ENCODE peak calls at places on chromosomes 16 and 17, in ten cellular contexts. One of them, this sample, is unnamed.

GRCh38 chr16:85996843-85997242 is 97.9 kb downstream of the IRF8 start:
- DNase-seq in endothelial cell of umbilical vein: no peak
- DNase-seq in heart right ventricle: no peak
- DNase-seq in A549: no peak
- DNase-seq in thoracic aorta: no peak
- DNase-seq in testis: no peak
- DNase-seq in IMR-90: no peak
- DNase-seq in PC-9: no peak
- DNase-seq in heart left ventricle: no peak
- DNase-seq in colonic mucosa: no peak
- DNase-seq in this sample: no peak

GRCh38 chr16:79656537-79657115 is 56.1 kb upstream of the MAF start:
- DNase-seq in colonic mucosa: no peak
- DNase-seq in heart left ventricle: no peak
- DNase-seq in thoracic aorta: no peak
- DNase-seq in testis: no peak
- DNase-seq in IMR-90: no peak
- DNase-seq in heart right ventricle: no peak
- DNase-seq in A549: no peak
- DNase-seq in PC-9: no peak
- DNase-seq in endothelial cell of umbilical vein: no peak
- DNase-seq in this sample: no peak

GRCh38 chr16:73054732-73055481 is 7.0 kb upstream of the ZFHX3 start:
- DNase-seq in heart left ventricle: no peak
- DNase-seq in endothelial cell of umbilical vein: peak
- DNase-seq in IMR-90: peak
- DNase-seq in thoracic aorta: no peak
- DNase-seq in heart right ventricle: no peak
- DNase-seq in PC-9: peak
- DNase-seq in colonic mucosa: no peak
- DNase-seq in testis: no peak
- DNase-seq in A549: no peak
- DNase-seq in this sample: no peak

GRCh38 chr17:51079049-51079448 is 41.6 kb downstream of the SPAG9 start:
- DNase-seq in colonic mucosa: no peak
- DNase-seq in testis: no peak
- DNase-seq in IMR-90: peak
- DNase-seq in endothelial cell of umbilical vein: no peak
- DNase-seq in PC-9: no peak
- DNase-seq in heart right ventricle: no peak
- DNase-seq in heart left ventricle: no peak
- DNase-seq in thoracic aorta: no peak
- DNase-seq in A549: no peak
- DNase-seq in this sample: peak

GRCh38 chr17:44187131-44187899 is 543 bp downstream of the TMUB2 start:
- DNase-seq in heart left ventricle: peak
- DNase-seq in colonic mucosa: no peak
- DNase-seq in endothelial cell of umbilical vein: peak
- DNase-seq in thoracic aorta: no peak
- DNase-seq in IMR-90: peak
- DNase-seq in A549: no peak
- DNase-seq in heart right ventricle: no peak
- DNase-seq in testis: no peak
- DNase-seq in PC-9: peak
- DNase-seq in this sample: peak

GRCh38 chr16:2160915-2161551 is 5.5 kb downstream of the TRAF7 start:
- DNase-seq in heart left ventricle: no peak
- DNase-seq in testis: peak
- DNase-seq in heart right ventricle: peak
- DNase-seq in A549: no peak
- DNase-seq in thoracic aorta: no peak
- DNase-seq in endothelial cell of umbilical vein: no peak
- DNase-seq in PC-9: no peak
- DNase-seq in IMR-90: peak
- DNase-seq in colonic mucosa: peak
- DNase-seq in this sample: no peak

GRCh38 chr17:55320594-55321506 is 56.1 kb downstream of the HLF start:
- DNase-seq in PC-9: no peak
- DNase-seq in colonic mucosa: no peak
- DNase-seq in thoracic aorta: peak
- DNase-seq in IMR-90: no peak
- DNase-seq in heart left ventricle: no peak
- DNase-seq in testis: no peak
- DNase-seq in A549: no peak
- DNase-seq in heart right ventricle: no peak
- DNase-seq in endothelial cell of umbilical vein: no peak
- DNase-seq in this sample: peak

GRCh38 chr17:75633484-75634375 is 496 bp downstream of the SMIM5 start:
- DNase-seq in heart left ventricle: peak
- DNase-seq in heart right ventricle: peak
- DNase-seq in IMR-90: peak
- DNase-seq in testis: peak
- DNase-seq in colonic mucosa: peak
- DNase-seq in PC-9: peak
- DNase-seq in endothelial cell of umbilical vein: peak
- DNase-seq in thoracic aorta: peak
- DNase-seq in A549: peak
- DNase-seq in this sample: peak

GRCh38 chr17:27560668-27561067 is 70.3 kb upstream of the LGALS9 start:
- DNase-seq in colonic mucosa: peak
- DNase-seq in testis: no peak
- DNase-seq in heart right ventricle: no peak
- DNase-seq in heart left ventricle: no peak
- DNase-seq in IMR-90: peak
- DNase-seq in endothelial cell of umbilical vein: no peak
- DNase-seq in thoracic aorta: no peak
- DNase-seq in A549: no peak
- DNase-seq in PC-9: no peak
- DNase-seq in this sample: no peak

GRCh38 chr17:27558341-27558740 is 72.6 kb upstream of the LGALS9 start:
- DNase-seq in colonic mucosa: no peak
- DNase-seq in heart left ventricle: no peak
- DNase-seq in IMR-90: no peak
- DNase-seq in heart right ventricle: no peak
- DNase-seq in endothelial cell of umbilical vein: no peak
- DNase-seq in thoracic aorta: no peak
- DNase-seq in A549: no peak
- DNase-seq in testis: no peak
- DNase-seq in PC-9: no peak
- DNase-seq in this sample: no peak

GRCh38 chr17:27559996-27560481 is 70.9 kb upstream of the LGALS9 start:
- DNase-seq in heart right ventricle: peak
- DNase-seq in thoracic aorta: no peak
- DNase-seq in endothelial cell of umbilical vein: peak
- DNase-seq in testis: no peak
- DNase-seq in heart left ventricle: peak
- DNase-seq in colonic mucosa: peak
- DNase-seq in IMR-90: peak
- DNase-seq in PC-9: no peak
- DNase-seq in A549: no peak
- DNase-seq in this sample: peak

GRCh38 chr17:27558842-27559505 is 72.0 kb upstream of the LGALS9 start:
- DNase-seq in colonic mucosa: peak
- DNase-seq in thoracic aorta: no peak
- DNase-seq in heart left ventricle: no peak
- DNase-seq in endothelial cell of umbilical vein: no peak
- DNase-seq in IMR-90: no peak
- DNase-seq in PC-9: no peak
- DNase-seq in heart right ventricle: no peak
- DNase-seq in A549: no peak
- DNase-seq in testis: no peak
- DNase-seq in this sample: no peak

DNA sequence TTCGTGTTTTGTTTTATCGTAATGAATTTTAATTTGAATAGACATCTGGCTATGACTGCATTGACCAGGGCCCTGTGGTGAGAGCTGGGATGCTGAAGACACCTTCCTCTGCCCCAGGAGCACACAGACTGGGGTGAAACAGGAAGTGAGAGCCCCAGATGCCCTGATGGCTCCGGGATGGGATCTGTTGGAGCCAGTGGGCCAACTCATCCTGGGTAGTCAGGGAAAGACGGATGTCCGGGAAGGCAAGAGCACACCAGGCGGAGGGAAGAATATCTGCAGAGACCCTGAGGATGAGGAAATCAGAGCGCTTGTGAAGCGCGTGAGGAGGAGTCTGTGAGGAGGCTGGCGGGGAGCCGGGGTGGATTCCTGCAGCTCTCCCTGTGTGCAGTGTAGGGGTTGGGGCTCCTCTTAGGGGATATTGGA is 71.5 kb upstream of the LGALS9 start:
- DNase-seq in colonic mucosa: peak
- DNase-seq in IMR-90: peak
- DNase-seq in endothelial cell of umbilical vein: no peak
- DNase-seq in A549: no peak
- DNase-seq in heart right ventricle: peak
- DNase-seq in testis: peak
- DNase-seq in thoracic aorta: no peak
- DNase-seq in PC-9: no peak
- DNase-seq in heart left ventricle: no peak
- DNase-seq in this sample: no peak
- TF ChIP-seq CTCF in colonic mucosa: no peak
- TF ChIP-seq CTCF in IMR-90: peak
- TF ChIP-seq CTCF in endothelial cell of umbilical vein: peak
- TF ChIP-seq CTCF in A549: no peak
- TF ChIP-seq CTCF in heart right ventricle: peak
- TF ChIP-seq CTCF in testis: no peak
- TF ChIP-seq CTCF in thoracic aorta: no peak
- TF ChIP-seq CTCF in PC-9: no peak
- TF ChIP-seq CTCF in heart left ventricle: peak
- TF ChIP-seq CTCF in this sample: no peak

DNA sequence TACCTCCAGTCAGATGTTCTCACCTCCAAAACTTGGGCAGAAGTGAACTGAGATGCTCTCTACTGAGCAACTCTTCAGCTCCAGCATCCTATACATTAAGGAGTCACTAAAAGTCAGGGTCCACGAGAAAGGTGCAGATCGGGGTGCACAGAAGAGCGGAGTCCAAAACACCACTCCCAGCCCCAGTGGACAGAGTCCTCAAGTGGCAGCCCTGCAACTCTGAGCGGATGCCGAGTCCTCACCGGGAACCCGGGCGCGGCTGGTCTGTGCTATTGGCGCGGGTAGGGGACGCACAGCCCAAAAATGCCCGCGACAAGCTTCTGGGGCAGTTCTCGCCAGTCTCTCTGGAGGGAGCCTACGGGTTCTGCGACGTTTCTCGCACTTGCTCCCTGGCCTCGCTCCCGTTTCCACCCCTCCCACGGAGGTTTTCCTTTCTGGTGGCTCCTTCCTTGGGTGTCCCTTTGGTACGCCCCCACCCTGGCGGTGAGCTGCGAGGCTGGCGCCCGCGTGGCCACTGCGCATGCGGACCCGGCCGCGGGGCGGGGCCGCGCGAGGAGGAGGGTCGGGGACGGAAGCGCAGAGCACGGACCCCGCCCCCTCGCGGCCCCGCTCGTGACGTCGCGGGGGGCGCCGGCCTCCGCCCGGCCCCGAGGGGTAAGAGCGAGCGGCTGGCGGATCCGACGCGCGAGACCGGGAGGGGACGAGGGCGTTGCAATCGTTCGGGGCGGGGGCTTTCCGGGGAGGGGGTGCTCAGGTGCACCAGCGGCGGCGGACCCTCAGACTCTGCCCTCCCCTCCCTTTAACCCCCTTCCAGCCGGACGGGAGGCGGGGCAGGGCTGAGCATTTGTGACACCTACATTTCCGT is at the start of gene TMEM219:
- DNase-seq in heart right ventricle: peak
- DNase-seq in IMR-90: peak
- DNase-seq in endothelial cell of umbilical vein: peak
- DNase-seq in A549: peak
- DNase-seq in heart left ventricle: peak
- DNase-seq in thoracic aorta: peak
- DNase-seq in PC-9: peak
- DNase-seq in colonic mucosa: peak
- DNase-seq in testis: peak
- DNase-seq in this sample: peak
- H3K27ac ChIP-seq in heart right ventricle: peak
- H3K27ac ChIP-seq in IMR-90: peak
- H3K27ac ChIP-seq in endothelial cell of umbilical vein: peak
- H3K27ac ChIP-seq in A549: peak
- H3K27ac ChIP-seq in heart left ventricle: peak
- H3K27ac ChIP-seq in thoracic aorta: peak
- H3K27ac ChIP-seq in PC-9: no peak
- H3K27ac ChIP-seq in colonic mucosa: peak
- H3K27ac ChIP-seq in testis: peak
- H3K27ac ChIP-seq in this sample: peak

DNA sequence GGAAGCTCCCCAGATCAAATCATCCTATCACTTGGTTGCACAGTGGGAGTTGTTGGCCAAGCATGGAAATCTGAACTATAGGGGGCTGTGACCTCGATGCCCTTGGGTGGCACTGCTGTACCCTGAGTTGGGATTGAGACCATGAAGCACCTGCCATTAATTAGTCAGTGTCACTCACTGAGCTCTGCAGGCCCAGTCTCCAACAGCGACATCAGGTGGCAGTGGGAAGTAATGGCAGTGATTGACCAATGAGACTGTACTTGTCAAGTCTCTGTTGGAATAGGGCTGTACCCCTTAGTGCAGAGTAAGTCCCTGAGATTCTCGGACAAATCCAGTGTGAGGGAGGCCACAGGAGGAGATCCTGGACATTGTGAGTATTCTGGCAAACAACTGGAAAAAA is 118.0 kb upstream of the RPL38 start:
- DNase-seq in thoracic aorta: no peak
- DNase-seq in endothelial cell of umbilical vein: no peak
- DNase-seq in IMR-90: no peak
- DNase-seq in heart left ventricle: no peak
- DNase-seq in colonic mucosa: no peak
- DNase-seq in PC-9: no peak
- DNase-seq in heart right ventricle: no peak
- DNase-seq in A549: no peak
- DNase-seq in testis: no peak
- DNase-seq in this sample: no peak
- TF ChIP-seq CTCF in thoracic aorta: no peak
- TF ChIP-seq CTCF in endothelial cell of umbilical vein: no peak
- TF ChIP-seq CTCF in IMR-90: no peak
- TF ChIP-seq CTCF in heart left ventricle: no peak
- TF ChIP-seq CTCF in colonic mucosa: no peak
- TF ChIP-seq CTCF in PC-9: peak
- TF ChIP-seq CTCF in heart right ventricle: no peak
- TF ChIP-seq CTCF in A549: no peak
- TF ChIP-seq CTCF in testis: no peak
- TF ChIP-seq CTCF in this sample: no peak

GRCh38 chr16:30067584-30067916 is 2.0 kb downstream of the ALDOA start:
- DNase-seq in thoracic aorta: no peak
- DNase-seq in heart right ventricle: no peak
- DNase-seq in PC-9: no peak
- DNase-seq in IMR-90: no peak
- DNase-seq in colonic mucosa: no peak
- DNase-seq in A549: no peak
- DNase-seq in endothelial cell of umbilical vein: no peak
- DNase-seq in testis: no peak
- DNase-seq in heart left ventricle: no peak
- DNase-seq in this sample: no peak

GRCh38 chr16:30068750-30069574 is 3.4 kb downstream of the ALDOA start:
- DNase-seq in heart right ventricle: no peak
- DNase-seq in A549: no peak
- DNase-seq in endothelial cell of umbilical vein: peak
- DNase-seq in colonic mucosa: no peak
- DNase-seq in heart left ventricle: no peak
- DNase-seq in thoracic aorta: no peak
- DNase-seq in testis: no peak
- DNase-seq in PC-9: no peak
- DNase-seq in IMR-90: no peak
- DNase-seq in this sample: no peak

GRCh38 chr16:30070490-30070889 is 4.9 kb downstream of the ALDOA start:
- DNase-seq in IMR-90: no peak
- DNase-seq in endothelial cell of umbilical vein: no peak
- DNase-seq in colonic mucosa: no peak
- DNase-seq in heart left ventricle: no peak
- DNase-seq in thoracic aorta: no peak
- DNase-seq in A549: no peak
- DNase-seq in heart right ventricle: no peak
- DNase-seq in PC-9: no peak
- DNase-seq in testis: no peak
- DNase-seq in this sample: no peak

GRCh38 chr16:30068333-30068732 is 2.8 kb downstream of the ALDOA start:
- DNase-seq in A549: no peak
- DNase-seq in heart right ventricle: no peak
- DNase-seq in thoracic aorta: no peak
- DNase-seq in endothelial cell of umbilical vein: no peak
- DNase-seq in PC-9: no peak
- DNase-seq in IMR-90: no peak
- DNase-seq in heart left ventricle: no peak
- DNase-seq in colonic mucosa: no peak
- DNase-seq in testis: no peak
- DNase-seq in this sample: no peak

GRCh38 chr16:30069575-30070462 is 4.3 kb downstream of the ALDOA start:
- DNase-seq in colonic mucosa: no peak
- DNase-seq in PC-9: no peak
- DNase-seq in heart right ventricle: peak
- DNase-seq in testis: peak
- DNase-seq in endothelial cell of umbilical vein: no peak
- DNase-seq in A549: no peak
- DNase-seq in thoracic aorta: no peak
- DNase-seq in IMR-90: no peak
- DNase-seq in heart left ventricle: peak
- DNase-seq in this sample: no peak
- H3K27ac ChIP-seq in colonic mucosa: peak
- H3K27ac ChIP-seq in PC-9: no peak
- H3K27ac ChIP-seq in heart right ventricle: peak
- H3K27ac ChIP-seq in testis: peak
- H3K27ac ChIP-seq in endothelial cell of umbilical vein: no peak
- H3K27ac ChIP-seq in A549: no peak
- H3K27ac ChIP-seq in thoracic aorta: no peak
- H3K27ac ChIP-seq in IMR-90: no peak
- H3K27ac ChIP-seq in heart left ventricle: peak
- H3K27ac ChIP-seq in this sample: peak